ENCODE peak calls at places on chromosomes 5 and 9, in five cellular contexts. Z is mesothelial cell of epicardium, W is H9, F is activated B cell treated with CpG ODN at 0.5 μM for 24 hours, T is AG04450. D is an unnamed sample.

GRCh38 chr5:7976411-7977190 is 107.7 kb downstream of the MTRR start:
- DNase-seq in Z (no peak), W (no peak), F (no peak), T (no peak), D (no peak)

GRCh38 chr9:93435386-93435785 is 16.1 kb upstream of the FAM120A start:
- DNase-seq in Z (no peak), W (peak; percentile 34), F (no peak), T (no peak), D (no peak)

GRCh38 chr5:23289162-23289561 is 218.2 kb upstream of the PRDM9 start:
- DNase-seq in Z (no peak), W (no peak), F (no peak), T (no peak), D (no peak)

GRCh38 chr5:152560508-152561137 is 155.5 kb upstream of the NMUR2 start:
- DNase-seq in Z (peak; percentile 58), W (peak; percentile 79), F (no peak), T (no peak), D (no peak)

GRCh38 chr9:114178756-114179450 is 23.6 kb downstream of the COL27A1 start:
- DNase-seq in Z (no peak), W (no peak), F (no peak), T (no peak), D (no peak)

GRCh38 chr5:34703767-34704324 is 47.7 kb downstream of the RAI14 start:
- DNase-seq in Z (no peak), W (peak; percentile 65), F (no peak), T (no peak), D (no peak)

GRCh38 chr5:89213584-89213983 is 330.6 kb upstream of the MEF2C start:
- DNase-seq in Z (no peak), W (no peak), F (no peak), T (peak; percentile 13), D (no peak)

GRCh38 chr9:95434116-95435073 is 82.4 kb downstream of the PTCH1 start:
- DNase-seq in Z (no peak), W (peak; percentile 89), F (no peak), T (no peak), D (no peak)

GRCh38 chr9:35616681-35617459 is 1.3 kb downstream of the CD72 start:
- DNase-seq in Z (peak; percentile 56), W (peak; percentile 72), F (peak; percentile 64), T (no peak), D (peak; percentile 59)

GRCh38 chr5:58457040-58457439 is 2.8 kb downstream of the PLK2 start:
- DNase-seq in Z (no peak), W (no peak), F (no peak), T (no peak), D (no peak)

GRCh38 chr5:122951658-122952057 is 84.9 kb downstream of the PPIC start:
- DNase-seq in Z (no peak), W (no peak), F (no peak), T (no peak), D (no peak)

GRCh38 chr5:110894805-110895204 is 156.0 kb downstream of the SLC25A46 start:
- DNase-seq in Z (no peak), W (no peak), F (no peak), T (no peak), D (no peak)

GRCh38 chr9:13911473-13911872 is 402.5 kb downstream of the NFIB start:
- DNase-seq in Z (no peak), W (no peak), F (no peak), T (no peak), D (no peak)

GRCh38 chr9:131804826-131805225 is 65.0 kb upstream of the RAPGEF1 start:
- DNase-seq in Z (no peak), W (no peak), F (no peak), T (no peak), D (no peak)

GRCh38 chr9:16512281-16512680 is 358.2 kb downstream of the BNC2 start:
- DNase-seq in Z (no peak), W (no peak), F (no peak), T (no peak), D (no peak)

GRCh38 chr5:53031695-53032096 is 42.5 kb downstream of the ITGA2 start:
- DNase-seq in Z (no peak), W (no peak), F (no peak), T (peak; percentile 86), D (no peak)

GRCh38 chr5:43305948-43306563 is 7.2 kb downstream of the HMGCS1 start:
- DNase-seq in Z (no peak), W (no peak), F (no peak), T (peak; percentile 32), D (no peak)

GRCh38 chr9:26357803-26358339 is 534.7 kb downstream of the CAAP1 start:
- DNase-seq in Z (no peak), W (no peak), F (no peak), T (no peak), D (no peak)

GRCh38 chr9:129703667-129704355 is 38.4 kb downstream of the PRRX2 start:
- DNase-seq in Z (no peak), W (no peak), F (no peak), T (no peak), D (no peak)

GRCh38 chr5:74765929-74766328 is 988 bp downstream of the GFM2 start:
- DNase-seq in Z (no peak), W (no peak), F (no peak), T (no peak), D (no peak)

DNA sequence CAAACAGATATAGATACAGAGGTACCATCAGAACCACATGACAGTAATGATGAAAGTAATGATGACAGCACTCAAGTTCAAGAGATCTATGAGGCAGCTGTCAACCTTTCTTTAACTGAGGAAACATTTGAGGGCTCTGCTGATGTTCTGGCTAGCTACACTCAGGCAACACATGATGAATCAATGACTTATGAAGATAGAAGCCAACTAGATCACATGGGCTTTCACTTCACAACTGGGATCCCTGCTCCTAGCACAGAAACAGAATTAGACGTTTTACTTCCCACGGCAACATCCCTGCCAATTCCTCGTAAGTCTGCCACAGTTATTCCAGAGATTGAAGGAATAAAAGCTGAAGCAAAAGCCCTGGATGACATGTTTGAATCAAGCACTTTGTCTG is 69.2 kb downstream of the VCAN start:
- DNase-seq in Z (no peak), W (no peak), F (no peak), T (no peak), D (no peak)
- TF ChIP-seq CTCF in Z (no peak), W (no peak), F (no peak), T (no peak), D (no peak)

GRCh38 chr9:79765466-79765865 is 193.7 kb downstream of the TLE4 start:
- DNase-seq in Z (no peak), W (no peak), F (no peak), T (no peak), D (no peak)

GRCh38 chr9:79768199-79768598 is 196.4 kb downstream of the TLE4 start:
- DNase-seq in Z (no peak), W (no peak), F (no peak), T (peak; percentile 37), D (no peak)

GRCh38 chr9:79774356-79774755 is 202.6 kb downstream of the TLE4 start:
- DNase-seq in Z (no peak), W (no peak), F (no peak), T (no peak), D (no peak)

GRCh38 chr9:79766091-79766490 is 194.3 kb downstream of the TLE4 start:
- DNase-seq in Z (no peak), W (no peak), F (no peak), T (no peak), D (no peak)

DNA sequence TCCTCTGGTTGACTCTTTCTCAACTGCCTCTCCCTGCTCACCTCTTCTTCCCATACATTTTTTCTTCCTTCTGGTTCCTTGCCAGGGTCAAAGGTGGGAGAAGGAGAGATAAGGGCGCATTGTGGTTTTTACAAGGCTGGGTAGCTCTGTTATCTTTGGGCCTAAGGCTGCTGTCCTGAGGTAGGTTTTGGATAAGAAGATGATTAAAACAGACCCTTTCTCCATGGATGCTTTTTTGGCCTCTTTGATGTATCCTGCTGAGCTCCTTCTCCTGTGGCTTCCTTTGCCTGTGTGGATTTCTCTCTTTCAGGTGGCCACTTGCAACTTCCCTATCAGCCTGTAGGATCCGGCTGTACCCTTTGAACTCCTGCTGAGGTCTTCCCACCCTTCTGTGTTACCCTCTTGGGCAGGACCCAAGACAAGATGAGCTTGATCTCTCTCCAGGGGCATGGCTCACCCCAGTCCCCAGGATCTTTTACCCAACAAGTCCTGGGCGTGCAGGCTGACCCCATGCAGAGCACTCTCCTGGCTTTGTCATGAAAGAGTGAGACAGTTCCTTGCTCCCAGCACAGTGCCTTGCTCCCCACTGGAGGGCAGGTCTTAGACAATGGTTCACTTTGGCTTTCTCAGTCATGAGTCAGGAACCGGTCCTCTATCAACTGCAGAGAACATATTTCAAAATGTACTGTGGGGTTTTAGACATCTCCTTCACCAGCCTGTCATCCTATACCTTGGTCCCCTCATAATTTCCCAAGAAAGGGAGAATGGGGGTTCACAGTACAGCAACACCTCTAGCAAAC is 197.9 kb downstream of the TLE4 start:
- DNase-seq in Z (no peak), W (no peak), F (no peak), T (no peak), D (no peak)
- TF ChIP-seq CTCF in Z (no peak), W (no peak), F (no peak), T (no peak), D (no peak)

GRCh38 chr5:135750506-135750905 is 84.0 kb upstream of the SLC25A48 start:
- DNase-seq in Z (no peak), W (peak; percentile 54), F (no peak), T (no peak), D (no peak)
- TF ChIP-seq CTCF in Z (no peak), W (peak; percentile 63), F (no peak), T (peak; percentile 6), D (no peak)

GRCh38 chr9:110140276-110140675 is 67.7 kb downstream of the C9orf152 start:
- DNase-seq in Z (no peak), W (no peak), F (no peak), T (no peak), D (no peak)

GRCh38 chr9:110141118-110141797 is 66.7 kb downstream of the C9orf152 start:
- DNase-seq in Z (no peak), W (no peak), F (no peak), T (peak; percentile 88), D (no peak)

GRCh38 chr9:110142253-110142652 is 65.7 kb downstream of the C9orf152 start:
- DNase-seq in Z (no peak), W (no peak), F (no peak), T (no peak), D (no peak)

GRCh38 chr9:110143969-110144545 is 63.9 kb downstream of the C9orf152 start:
- DNase-seq in Z (no peak), W (no peak), F (no peak), T (no peak), D (no peak)

DNA sequence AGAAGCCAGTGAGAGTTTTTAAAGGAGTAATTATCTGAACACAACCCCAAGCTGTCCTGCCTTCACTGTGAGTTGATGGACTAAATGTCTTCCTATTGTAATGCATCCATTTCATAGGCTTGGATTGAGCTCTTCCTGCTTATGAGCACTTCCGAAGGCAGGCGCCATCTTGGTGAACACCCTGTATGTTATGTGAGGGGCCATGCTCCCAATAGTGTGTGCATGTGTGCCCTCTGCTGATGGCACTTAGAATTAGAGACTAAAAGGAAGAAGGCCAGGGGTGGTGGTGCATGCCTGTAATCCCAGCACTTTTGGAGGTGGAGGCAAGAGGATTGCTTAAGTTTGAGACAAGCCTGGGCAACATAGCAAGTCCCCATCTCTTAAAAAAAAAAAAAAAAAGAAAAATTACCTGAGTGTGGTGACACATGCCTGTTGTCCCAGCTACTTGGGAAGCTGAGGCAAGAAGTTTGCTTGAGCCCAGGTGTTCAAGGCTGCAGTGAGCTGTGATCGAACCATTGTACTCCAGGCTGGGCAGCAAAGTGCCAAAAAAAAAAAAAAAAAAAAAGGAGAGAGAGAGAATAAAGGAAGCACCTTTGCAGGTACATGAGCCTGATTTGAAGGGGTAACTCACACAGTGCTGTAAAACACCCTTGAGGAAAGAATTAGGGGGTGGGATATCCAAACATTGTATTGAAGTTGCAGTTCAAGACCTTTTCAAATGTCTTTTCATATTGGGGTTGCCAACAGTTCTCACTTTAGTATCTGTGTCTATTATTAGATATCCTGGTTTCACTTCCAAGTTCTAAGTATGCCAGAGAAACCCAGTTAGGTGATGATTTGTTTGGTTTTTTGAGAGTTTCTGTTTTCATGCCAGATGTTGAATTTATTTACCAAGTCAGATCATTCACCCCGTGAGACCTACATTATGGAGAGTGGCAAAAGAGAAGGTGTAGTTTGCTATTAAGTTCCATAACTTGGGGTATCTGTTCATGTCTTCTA is 64.8 kb downstream of the C9orf152 start:
- DNase-seq in Z (no peak), W (peak; percentile 45), F (no peak), T (no peak), D (no peak)
- TF ChIP-seq CTCF in Z (no peak), W (peak; percentile 48), F (no peak), T (no peak), D (no peak)

D was measured in CD4-positive, alpha-beta T cell.